ENCODE peak calls at places on chromosome 7, in nine cellular contexts. O is heart right ventricle, N is lower lobe of right lung, E is psoas muscle, R is HCT116, H is testis, S is Panc1, J is IMR-90, A is astrocyte. U is an unnamed sample.
A peak's percentile ranks its signal among the peaks of the same experiment; 100 is the strongest.

GRCh38 chr7:148611692-148612091 is 21.1 kb downstream of the C7orf33 start:
- DNase-seq in R (no peak), J (no peak), A (no peak), S (no peak), E (no peak), N (no peak), H (no peak), O (no peak), U (no peak)

GRCh38 chr7:95298091-95298490 is 26.2 kb downstream of the PON1 start:
- DNase-seq in O (no peak), N (no peak), H (no peak), R (no peak), J (no peak), A (no peak), E (no peak), S (no peak), U (no peak)

GRCh38 chr7:130349911-130350782 is 5.5 kb downstream of the CPA5 start:
- DNase-seq in H (no peak), A (no peak), S (no peak), N (no peak), R (no peak), O (no peak), E (no peak), J (peak; percentile 28), U (no peak)

GRCh38 chr7:38855389-38855788 is 53.6 kb downstream of the VPS41 start:
- DNase-seq in S (no peak), J (no peak), E (no peak), O (no peak), H (no peak), N (no peak), R (no peak), A (no peak), U (no peak)

GRCh38 chr7:2701832-2702593 is 14.0 kb downstream of the AMZ1 start:
- DNase-seq in R (no peak), J (peak; percentile 57), N (no peak), A (no peak), O (peak; percentile 38), H (peak; percentile 49), E (peak; percentile 74), S (no peak), U (peak; percentile 88)

GRCh38 chr7:130393095-130393494 is 12.8 kb downstream of the CPA1 start:
- DNase-seq in S (no peak), R (no peak), O (no peak), E (peak; percentile 45), A (peak; percentile 82), J (peak; percentile 80), N (no peak), H (no peak), U (no peak)

GRCh38 chr7:100022621-100023020 is 7.2 kb downstream of the ZKSCAN1 start:
- DNase-seq in N (no peak), H (no peak), E (no peak), A (no peak), O (no peak), J (no peak), R (no peak), S (no peak), U (no peak)

GRCh38 chr7:116354171-116354545 is 143.8 kb downstream of the TES start:
- DNase-seq in J (peak; percentile 92), N (no peak), O (no peak), E (no peak), A (peak; percentile 90), S (no peak), H (peak; percentile 46), R (no peak), U (peak; percentile 48)

GRCh38 chr7:93249749-93250148 is 17.6 kb downstream of the VPS50 start:
- DNase-seq in E (no peak), H (no peak), A (peak; percentile 43), J (peak; percentile 25), S (no peak), O (no peak), R (no peak), N (no peak), U (no peak)

GRCh38 chr7:117061751-117062150 is 108.5 kb downstream of the ST7 start:
- DNase-seq in R (no peak), O (no peak), A (peak; percentile 43), H (no peak), S (no peak), N (no peak), E (no peak), J (peak; percentile 80), U (no peak)

DNA sequence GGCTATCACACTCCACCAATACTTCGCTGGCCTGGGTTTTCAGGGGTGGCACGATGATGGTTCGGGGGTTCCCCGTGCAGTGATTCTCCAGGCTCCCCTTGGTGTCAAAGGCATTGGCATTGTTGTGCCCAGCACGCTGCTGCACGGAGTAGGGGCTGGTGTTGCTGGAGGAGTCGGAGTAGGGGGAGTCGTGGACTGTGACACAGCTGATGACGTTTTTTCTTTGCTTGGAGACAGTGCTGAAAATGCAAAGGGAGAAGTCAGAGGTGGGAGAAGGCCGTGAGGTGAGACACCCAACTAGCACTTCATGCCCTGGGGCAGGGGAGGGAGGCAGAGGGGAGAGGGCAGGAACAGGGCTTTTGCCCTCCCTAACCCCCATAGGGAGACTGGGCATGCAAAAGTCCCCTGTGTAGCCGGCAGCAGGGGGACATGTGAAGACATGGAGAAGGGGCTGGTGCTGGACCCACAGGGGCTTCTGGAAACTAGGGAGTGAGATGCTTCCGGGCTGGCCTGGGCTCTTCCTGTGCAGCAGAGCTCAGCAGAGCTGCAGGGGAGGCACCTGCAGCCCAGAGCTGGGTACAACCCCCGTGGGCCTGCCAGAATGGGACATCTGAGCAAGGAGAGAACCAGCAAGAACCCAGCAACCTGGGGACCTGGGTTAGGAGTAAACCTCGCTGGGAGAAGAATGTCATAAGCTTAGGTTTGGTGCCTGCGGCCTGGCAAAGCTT is 60.5 kb downstream of the CLEC2L start:
- DNase-seq in R (no peak), E (no peak), H (peak; percentile 5), O (no peak), N (no peak), J (no peak), A (no peak), S (no peak), U (no peak)
- H3K4me3 ChIP-seq in R (no peak overlapping the region), E (no peak overlapping the region), H (no peak overlapping the region), O (no peak overlapping the region), N (no peak overlapping the region), J (no peak overlapping the region), A (no peak overlapping the region), S (no peak overlapping the region), U (no peak overlapping the region)

GRCh38 chr7:128202287-128202957 is 38.7 kb upstream of the LEP start:
- DNase-seq in H (no peak), E (no peak), S (no peak), R (no peak), N (no peak), A (no peak), J (no peak), O (no peak), U (no peak)
- H3K27me3 ChIP-seq in H (no peaks in the 10 kb centered on the region), E (peaks cover 55% of the 10 kb centered on the region), S (peaks cover 6% of the 10 kb centered on the region), R (peaks cover 4% of the 10 kb centered on the region), N (peaks cover 34% of the 10 kb centered on the region), A (peaks cover 56% of the 10 kb centered on the region), J (peaks cover 80% of the 10 kb centered on the region), O (peaks cover 4% of the 10 kb centered on the region), U (no peaks in the 10 kb centered on the region)

GRCh38 chr7:156944876-156945275 is 4.6 kb upstream of the NOM1 start:
- DNase-seq in J (no peak), S (no peak), H (no peak), E (no peak), O (no peak), A (no peak), N (no peak), R (no peak), U (no peak)

GRCh38 chr7:156948361-156948760 is 1.2 kb upstream of the NOM1 start:
- DNase-seq in R (no peak), J (no peak), A (no peak), E (no peak), O (no peak), H (no peak), S (no peak), N (no peak), U (no peak)

GRCh38 chr7:156949541-156950380 is at the start of gene NOM1:
- DNase-seq in E (peak; percentile 93), N (peak; percentile 93), R (peak; percentile 56), O (peak; percentile 93), A (peak; percentile 47), H (peak; percentile 90), S (peak; percentile 20), J (peak; percentile 74), U (peak; percentile 92)

GRCh38 chr7:156950381-156950858 is 908 bp downstream of the NOM1 start:
- DNase-seq in J (peak; percentile 3), N (no peak), A (peak; percentile 13), R (no peak), O (no peak), H (no peak), S (no peak), E (no peak), U (no peak)

DNA sequence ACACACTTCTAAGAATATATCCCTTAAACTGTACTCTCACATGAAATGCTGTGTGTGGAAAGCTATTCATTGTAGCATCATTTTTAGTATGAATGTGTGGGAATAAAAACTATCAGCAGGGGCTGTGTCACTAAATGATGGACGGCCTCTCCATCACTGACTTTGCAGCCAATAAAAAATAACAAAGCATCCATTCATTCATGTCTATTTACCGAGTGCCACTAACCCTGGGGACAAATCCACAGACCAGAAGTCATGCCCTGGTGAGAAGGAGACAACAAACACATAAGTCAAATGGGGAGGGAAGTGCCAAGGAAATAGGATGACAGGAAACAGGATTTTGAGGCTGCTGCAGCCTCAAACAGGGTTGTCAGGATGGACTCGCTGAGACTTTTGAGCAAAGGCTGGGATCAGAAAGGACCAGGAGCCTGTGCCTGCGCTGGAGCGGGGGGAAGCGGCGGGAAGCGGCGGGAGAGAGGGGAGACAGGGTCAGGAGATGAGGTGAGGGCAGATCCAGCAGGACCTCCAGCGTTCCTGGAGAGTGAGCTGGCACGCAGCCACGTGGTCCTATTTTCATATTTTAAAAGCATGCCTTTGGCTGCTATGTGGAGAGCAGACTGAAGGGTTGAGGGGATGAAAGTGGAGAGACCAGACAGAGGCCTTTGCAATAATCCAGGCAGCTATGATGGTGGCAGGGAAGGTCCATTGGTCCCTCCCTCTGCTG is 2.2 kb upstream of the NOM1 start:
- DNase-seq in O (no peak), N (no peak), R (no peak), H (no peak), J (no peak), A (no peak), S (no peak), E (no peak), U (no peak)
- H3K4me1 ChIP-seq in O (peaks cover 4% of the 10 kb centered on the region), N (peaks cover 20% of the 10 kb centered on the region), R (peaks cover 6% of the 10 kb centered on the region), H (peaks cover 20% of the 10 kb centered on the region), J (no peaks in the 10 kb centered on the region), A (peaks cover 5% of the 10 kb centered on the region), S (peaks cover 10% of the 10 kb centered on the region), E (peaks cover 18% of the 10 kb centered on the region), U (peaks cover 4% of the 10 kb centered on the region)

GRCh38 chr7:158958618-158959017 is 102.3 kb downstream of the DYNC2I1 start:
- DNase-seq in O (no peak), N (no peak), R (no peak), A (no peak), S (no peak), H (no peak), E (no peak), J (no peak), U (no peak)
- H3K4me3 ChIP-seq in O (no peak overlapping the region), N (peak overlapping the region; percentile 44), R (no peak overlapping the region), A (no peak overlapping the region), S (no peak overlapping the region), H (no peak overlapping the region), E (no peak overlapping the region), J (no peak overlapping the region), U (no peak overlapping the region)

GRCh38 chr7:154736389-154736788 is 266.5 kb downstream of the PAXIP1 start:
- DNase-seq in S (no peak), J (no peak), H (no peak), E (no peak), R (no peak), N (no peak), A (peak; percentile 22), O (no peak), U (no peak)
- H3K27me3 ChIP-seq in S (no peaks in the 10 kb centered on the region), J (no peaks in the 10 kb centered on the region), H (no peaks in the 10 kb centered on the region), E (no peaks in the 10 kb centered on the region), R (no peaks in the 10 kb centered on the region), N (peaks cover 3% of the 10 kb centered on the region), A (no peaks in the 10 kb centered on the region), O (no peaks in the 10 kb centered on the region), U (no peaks in the 10 kb centered on the region)

U was measured in right cardiac atrium.